ENCODE peak calls at places on chromosome 18, in four cellular contexts. O is HepG2, B is WTC11, M is GM12878. U is an unnamed sample.

GRCh38 chr18:50869150-50869549 is 9.8 kb upstream of the ME2 start:
- DNase-seq in B (no peak), M (no peak), O (no peak), U (no peak)

GRCh38 chr18:8882632-8883408 is 177.5 kb downstream of the MTCL1 start:
- DNase-seq in M (no peak), B (peak), O (peak), U (peak)

GRCh38 chr18:70005580-70005979 is 57.9 kb upstream of the CD226 start:
- DNase-seq in O (peak), B (no peak), M (no peak), U (no peak)

GRCh38 chr18:7452331-7452730 is 114.8 kb upstream of the PTPRM start:
- DNase-seq in M (no peak), B (peak), O (peak), U (peak)

GRCh38 chr18:66993492-66993891 is 389.6 kb upstream of the CDH19 start:
- DNase-seq in O (peak), M (no peak), B (no peak), U (no peak)

GRCh38 chr18:46716336-46716735 is 40.5 kb downstream of the ST8SIA5 start:
- DNase-seq in O (no peak), M (no peak), B (no peak), U (no peak)

GRCh38 chr18:24219561-24220317 is 80.9 kb downstream of the CABYR start:
- DNase-seq in M (no peak), O (no peak), B (no peak), U (no peak)

GRCh38 chr18:47075098-47075883 is 39.9 kb upstream of the ELOA2 start:
- DNase-seq in O (no peak), M (no peak), B (peak), U (no peak)

GRCh38 chr18:25140144-25140961 is 211.6 kb downstream of the ZNF521 start:
- DNase-seq in B (no peak), M (no peak), O (no peak), U (no peak)

GRCh38 chr18:3603460-3604259 is 153.7 kb downstream of the TGIF1 start:
- DNase-seq in M (no peak), B (peak), O (peak), U (peak)

GRCh38 chr18:48136051-48136543 is 205.6 kb upstream of the SMAD2 start:
- DNase-seq in B (no peak), M (no peak), O (no peak), U (no peak)

GRCh38 chr18:24497052-24497754 is 36.8 kb downstream of the HRH4 start:
- DNase-seq in M (no peak), B (no peak), O (no peak), U (no peak)

DNA sequence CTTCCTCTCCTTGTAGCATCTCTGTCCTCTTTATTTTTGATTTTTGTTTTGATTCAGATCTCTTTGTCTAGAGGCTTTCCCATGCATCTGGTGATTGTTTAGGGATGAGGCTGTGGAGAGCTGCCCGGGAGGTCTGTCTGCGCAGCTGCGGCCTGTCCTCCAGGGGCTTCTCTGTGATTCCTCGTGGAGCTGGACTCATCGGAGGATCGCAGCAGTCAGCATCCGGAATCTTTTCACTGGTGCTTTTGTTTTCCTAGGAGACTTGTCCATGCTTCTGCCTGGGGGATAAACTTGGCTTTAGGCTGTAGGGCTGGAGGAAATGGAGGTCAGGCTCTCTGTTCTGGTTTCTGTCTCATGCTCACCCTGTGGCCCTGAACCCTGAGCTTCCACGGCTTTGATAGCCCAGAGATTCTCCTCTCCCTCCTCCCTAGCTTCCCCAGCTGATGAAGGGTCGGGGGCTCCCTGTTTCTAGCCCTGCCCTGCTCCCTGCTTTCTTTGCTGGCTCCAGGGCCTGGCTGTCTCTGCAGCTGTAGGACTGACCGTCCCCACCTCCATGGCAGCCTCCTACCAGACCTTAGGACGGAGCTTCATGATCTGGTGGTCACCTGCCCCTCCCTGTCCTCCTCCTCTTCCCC is 35.5 kb downstream of the ZNF532 start:
- DNase-seq in B (no peak), O (no peak), M (no peak), U (no peak)
- TF ChIP-seq TCF7 in B (no peak), O (no peak), M (no peak), U (no peak)

GRCh38 chr18:45104071-45104440 is 423.4 kb downstream of the SETBP1 start:
- DNase-seq in M (no peak), B (no peak), O (no peak), U (no peak)
- TF ChIP-seq TCF7 in M (no peak), B (no peak), O (no peak), U (no peak)

GRCh38 chr18:45505497-45506206 is 109.6 kb upstream of the SLC14A2 start:
- DNase-seq in B (no peak), M (no peak), O (no peak), U (no peak)
- TF ChIP-seq TCF7 in B (no peak), M (no peak), O (no peak), U (no peak)

GRCh38 chr18:52160652-52161051 is 179.3 kb upstream of the DCC start:
- DNase-seq in O (no peak), B (no peak), M (no peak), U (no peak)
- TF ChIP-seq TCF7 in O (no peak), B (no peak), M (no peak), U (no peak)